ENCODE peak calls at places on chromosomes 3 and 15, in five cellular contexts. G, Y, A, M and W are unnamed samples.

GRCh38 chr15:50562735-50563640 is 16.5 kb upstream of the USP50 start:
- DNase-seq in G (peak; percentile 66), Y (no peak), A (no peak), M (no peak), W (no peak)

GRCh38 chr15:76006136-76006778 is 6.0 kb downstream of the NRG4 start:
- DNase-seq in G (peak; percentile 34), Y (no peak), A (no peak), M (no peak), W (no peak)

GRCh38 chr15:85925649-85926237 is 131.0 kb upstream of the KLHL25 start:
- DNase-seq in G (no peak), Y (no peak), A (no peak), M (no peak), W (no peak)

GRCh38 chr3:111907151-111907550 is 48.1 kb downstream of the PHLDB2 start:
- DNase-seq in G (no peak), Y (no peak), A (no peak), M (no peak), W (no peak)

GRCh38 chr3:12981631-12982265 is 91.5 kb downstream of the IQSEC1 start:
- DNase-seq in G (no peak), Y (no peak), A (peak; percentile 72), M (no peak), W (no peak)

GRCh38 chr3:46928297-46928696 is 48.2 kb downstream of the CCDC12 start:
- DNase-seq in G (no peak), Y (no peak), A (no peak), M (peak; percentile 88), W (no peak)

GRCh38 chr3:195771651-195772300 is 40.0 kb downstream of the MUC4 start:
- DNase-seq in G (no peak), Y (no peak), A (peak; percentile 48), M (no peak), W (no peak)

GRCh38 chr3:8891774-8892173 is 71.5 kb downstream of the RAD18 start:
- DNase-seq in G (peak; percentile 76), Y (no peak), A (no peak), M (no peak), W (no peak)

GRCh38 chr15:62869116-62869515 is 173.4 kb upstream of the TPM1 start:
- DNase-seq in G (no peak), Y (no peak), A (no peak), M (no peak), W (no peak)

GRCh38 chr3:159807137-159808028 is 181.3 kb upstream of the IL12A start:
- DNase-seq in G (no peak), Y (no peak), A (no peak), M (no peak), W (no peak)

GRCh38 chr15:44719293-44719999 is 8.1 kb downstream of the B2M start:
- DNase-seq in G (peak; percentile 21), Y (no peak), A (no peak), M (peak; percentile 91), W (no peak)

GRCh38 chr15:40776537-40777141 is 6.9 kb downstream of the C15orf62 start:
- DNase-seq in G (peak; percentile 80), Y (no peak), A (peak; percentile 79), M (no peak), W (no peak)

GRCh38 chr3:177057768-177058167 is 139.5 kb downstream of the TBL1XR1 start:
- DNase-seq in G (peak; percentile 35), Y (no peak), A (no peak), M (peak; percentile 60), W (no peak)

GRCh38 chr3:42403737-42404136 is 6.7 kb downstream of the LYZL4 start:
- DNase-seq in G (no peak), Y (no peak), A (no peak), M (no peak), W (no peak)

GRCh38 chr15:36632196-36632595 is 52.8 kb downstream of the CDIN1 start:
- DNase-seq in G (peak; percentile 76), Y (no peak), A (no peak), M (no peak), W (peak; percentile 13)

GRCh38 chr3:55440406-55440708 is 46.7 kb downstream of the WNT5A start:
- DNase-seq in G (peak; percentile 51), Y (no peak), A (no peak), M (no peak), W (no peak)

GRCh38 chr15:29790607-29791006 is 31.7 kb downstream of the TJP1 start:
- DNase-seq in G (no peak), Y (no peak), A (no peak), M (no peak), W (no peak)

GRCh38 chr3:138867996-138868395 is 33.3 kb upstream of the PIK3CB start:
- DNase-seq in G (peak; percentile 21), Y (no peak), A (no peak), M (no peak), W (no peak)

GRCh38 chr3:139758654-139759291 is 81.0 kb upstream of the NMNAT3 start:
- DNase-seq in G (peak; percentile 96), Y (no peak), A (no peak), M (no peak), W (peak; percentile 17)

GRCh38 chr3:189652042-189652441 is 20.9 kb downstream of the TP63 start:
- DNase-seq in G (no peak), Y (no peak), A (no peak), M (no peak), W (peak; percentile 19)

GRCh38 chr15:69034352-69034751 is 19.9 kb downstream of the NOX5 start:
- DNase-seq in G (peak; percentile 97), Y (peak; percentile 26), A (no peak), M (no peak), W (no peak)

GRCh38 chr15:48388017-48388936 is 57.0 kb downstream of the DUT start:
- DNase-seq in G (peak; percentile 68), Y (no peak), A (no peak), M (no peak), W (no peak)

GRCh38 chr3:147513785-147514184 is 104.6 kb downstream of the ZIC1 start:
- DNase-seq in G (no peak), Y (no peak), A (no peak), M (no peak), W (peak; percentile 23)

GRCh38 chr3:127560051-127560787 is 30.3 kb downstream of the TPRA1 start:
- DNase-seq in G (no peak), Y (no peak), A (no peak), M (no peak), W (no peak)

GRCh38 chr15:38145671-38146111 is 106.9 kb upstream of the SPRED1 start:
- DNase-seq in G (no peak), Y (no peak), A (no peak), M (no peak), W (no peak)

GRCh38 chr3:55907616-55908015 is 420.5 kb upstream of the WNT5A start:
- DNase-seq in G (no peak), Y (no peak), A (no peak), M (no peak), W (no peak)

GRCh38 chr3:129625071-129625874 is 18.8 kb upstream of the PLXND1 start:
- DNase-seq in G (no peak), Y (no peak), A (peak; percentile 74), M (no peak), W (peak; percentile 43)

GRCh38 chr15:89822611-89822950 is 7.9 kb upstream of the ANPEP start:
- DNase-seq in G (no peak), Y (no peak), A (no peak), M (no peak), W (no peak)

GRCh38 chr15:78726870-78727551 is 84.3 kb downstream of the ADAMTS7 start:
- DNase-seq in G (no peak), Y (no peak), A (no peak), M (no peak), W (peak; percentile 55)

GRCh38 chr15:50996641-50997040 is 88.2 kb downstream of the AP4E1 start:
- DNase-seq in G (peak; percentile 72), Y (peak; percentile 4), A (no peak), M (no peak), W (no peak)

DNA sequence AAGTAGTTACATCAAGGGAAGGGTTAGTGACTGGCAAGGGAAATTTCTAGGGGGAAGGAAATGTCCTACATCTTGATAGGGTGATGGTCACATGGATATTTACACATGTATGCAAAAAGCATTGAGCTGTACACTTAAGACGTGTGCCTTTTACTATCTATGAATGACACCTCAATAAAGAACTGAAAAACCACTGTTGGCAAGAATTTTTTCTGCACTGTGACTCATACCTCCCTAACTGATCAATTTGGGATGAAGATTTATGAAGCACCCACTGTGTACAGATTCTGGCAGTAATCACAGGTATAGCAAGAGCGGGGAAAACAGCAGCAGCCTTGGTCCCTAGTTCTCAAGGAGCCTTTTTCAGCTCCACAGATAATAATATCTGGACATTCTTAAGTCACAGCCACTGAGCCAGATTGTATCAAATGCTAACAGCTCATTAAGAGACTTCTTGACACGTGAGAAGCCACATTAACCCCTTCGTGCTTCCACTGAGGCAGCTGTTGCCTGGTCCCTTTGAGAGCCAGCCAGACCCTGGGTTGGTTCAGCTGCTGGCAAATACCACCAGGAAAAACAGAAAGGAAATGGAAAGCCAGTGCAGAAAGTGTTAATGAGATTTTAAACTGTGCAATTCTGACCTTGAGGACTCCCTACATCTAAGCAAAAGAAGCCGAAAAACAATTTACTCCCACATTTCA is 32.0 kb upstream of the GALNT15 start:
- DNase-seq in G (peak; percentile 53), Y (no peak), A (no peak), M (no peak), W (no peak)
- H3K9me3 ChIP-seq in G (peaks cover 1% of the 10 kb centered on the region), Y (peaks cover 5% of the 10 kb centered on the region), A (peaks cover 16% of the 10 kb centered on the region), M (no peaks in the 10 kb centered on the region), W (peaks cover 16% of the 10 kb centered on the region)

DNA sequence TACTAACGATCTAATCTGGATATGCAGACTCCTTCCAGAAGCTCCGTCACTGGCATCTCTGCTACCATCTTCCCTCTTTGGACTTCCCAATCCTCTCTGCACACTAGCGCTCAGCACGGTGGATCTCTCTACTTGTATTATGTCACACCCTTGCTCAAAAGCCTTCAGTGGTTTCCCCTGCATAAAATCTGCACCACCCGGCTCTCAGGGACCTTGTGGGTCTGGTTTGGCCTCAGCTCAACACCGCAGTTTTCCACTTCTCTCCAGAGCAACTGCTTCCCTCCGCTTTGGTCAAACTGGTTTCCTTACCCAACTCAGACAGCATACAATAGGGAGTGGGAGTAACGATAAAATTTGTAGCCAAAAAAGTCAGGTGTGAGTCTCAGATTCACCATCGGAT is 30.7 kb upstream of the HES1 start:
- DNase-seq in G (no peak), Y (no peak), A (no peak), M (no peak), W (no peak)
- H3K4me3 ChIP-seq in G (no peak overlapping the region), Y (no peak overlapping the region), A (no peak overlapping the region), M (no peak overlapping the region), W (no peak overlapping the region)

DNA sequence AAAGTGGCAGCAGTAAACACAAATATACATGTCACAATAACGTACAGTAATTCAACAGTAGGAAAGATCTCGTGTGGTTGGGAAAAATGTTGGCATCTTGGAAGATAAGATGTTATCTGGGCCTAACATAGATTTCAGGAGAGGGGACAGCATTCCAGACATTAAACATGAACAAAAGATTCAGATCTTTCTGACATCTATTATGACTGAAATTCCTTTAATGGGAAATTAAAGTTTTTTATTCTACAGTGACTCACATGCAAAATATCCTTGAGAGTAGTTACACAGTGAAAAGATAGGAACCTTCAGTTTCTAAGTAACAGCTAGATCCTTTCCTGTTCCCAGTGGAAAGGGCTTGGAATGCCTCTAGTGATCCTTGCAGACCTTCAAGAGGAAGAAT is 9.2 kb downstream of the NDUFB5 start:
- DNase-seq in G (peak; percentile 72), Y (no peak), A (no peak), M (no peak), W (no peak)
- H3K27ac ChIP-seq in G (no peak overlapping the region), Y (no peak overlapping the region), A (no peak overlapping the region), M (no peak overlapping the region), W (no peak overlapping the region)

GRCh38 chr3:77939726-77940125 is 899.8 kb downstream of the ROBO2 start:
- DNase-seq in G (peak; percentile 72), Y (no peak), A (no peak), M (no peak), W (no peak)

GRCh38 chr3:77943598-77943997 is 903.7 kb downstream of the ROBO2 start:
- DNase-seq in G (no peak), Y (no peak), A (no peak), M (no peak), W (no peak)

GRCh38 chr3:77947671-77948070 is 907.8 kb downstream of the ROBO2 start:
- DNase-seq in G (no peak), Y (no peak), A (no peak), M (no peak), W (no peak)

GRCh38 chr3:77945320-77945719 is 905.4 kb downstream of the ROBO2 start:
- DNase-seq in G (no peak), Y (no peak), A (no peak), M (no peak), W (no peak)
- H3K9me3 ChIP-seq in G (no peaks in the 10 kb centered on the region), Y (no peaks in the 10 kb centered on the region), A (no peaks in the 10 kb centered on the region), M (no peaks in the 10 kb centered on the region), W (no peaks in the 10 kb centered on the region)